ENCODE peak calls at places on chromosomes 4 and X, in eight cellular contexts. One of them, this sample, is unnamed.

GRCh38 chr4:105433421-105433820 is 40.4 kb downstream of the PPA2 start:
- DNase-seq in occipital lobe: no peak
- DNase-seq in KG1: no peak
- DNase-seq in GM19239: no peak
- DNase-seq in EH: no peak
- DNase-seq in RWPE1: no peak
- DNase-seq in mucosa of descending colon: no peak
- DNase-seq in CD8-positive, alpha-beta T cell: no peak
- DNase-seq in this sample: no peak

GRCh38 chr4:110014233-110014632 is 101.5 kb downstream of the EGF start:
- DNase-seq in occipital lobe: no peak
- DNase-seq in KG1: no peak
- DNase-seq in GM19239: no peak
- DNase-seq in EH: no peak
- DNase-seq in RWPE1: no peak
- DNase-seq in mucosa of descending colon: no peak
- DNase-seq in CD8-positive, alpha-beta T cell: no peak
- DNase-seq in this sample: no peak

GRCh38 chr4:75232546-75232945 is 281.7 kb downstream of the RCHY1 start:
- DNase-seq in occipital lobe: no peak
- DNase-seq in KG1: no peak
- DNase-seq in GM19239: no peak
- DNase-seq in EH: no peak
- DNase-seq in RWPE1: no peak
- DNase-seq in mucosa of descending colon: no peak
- DNase-seq in CD8-positive, alpha-beta T cell: no peak
- DNase-seq in this sample: no peak

GRCh38 chr4:116942315-116942714 is 143.1 kb downstream of the TRAM1L1 start:
- DNase-seq in occipital lobe: no peak
- DNase-seq in KG1: no peak
- DNase-seq in GM19239: no peak
- DNase-seq in EH: no peak
- DNase-seq in RWPE1: no peak
- DNase-seq in mucosa of descending colon: no peak
- DNase-seq in CD8-positive, alpha-beta T cell: no peak
- DNase-seq in this sample: no peak

GRCh38 chr4:169243808-169244207 is 26.9 kb downstream of the SH3RF1 start:
- DNase-seq in occipital lobe: no peak
- DNase-seq in KG1: no peak
- DNase-seq in GM19239: no peak
- DNase-seq in EH: peak
- DNase-seq in RWPE1: no peak
- DNase-seq in mucosa of descending colon: no peak
- DNase-seq in CD8-positive, alpha-beta T cell: no peak
- DNase-seq in this sample: no peak

GRCh38 chr4:98572697-98573096 is 85.7 kb downstream of the TSPAN5 start:
- DNase-seq in occipital lobe: no peak
- DNase-seq in KG1: no peak
- DNase-seq in GM19239: no peak
- DNase-seq in EH: peak
- DNase-seq in RWPE1: no peak
- DNase-seq in mucosa of descending colon: no peak
- DNase-seq in CD8-positive, alpha-beta T cell: no peak
- DNase-seq in this sample: peak

GRCh38 chr4:183141997-183142396 is 42.9 kb downstream of the WWC2 start:
- DNase-seq in occipital lobe: no peak
- DNase-seq in KG1: no peak
- DNase-seq in GM19239: no peak
- DNase-seq in EH: no peak
- DNase-seq in RWPE1: no peak
- DNase-seq in mucosa of descending colon: no peak
- DNase-seq in CD8-positive, alpha-beta T cell: no peak
- DNase-seq in this sample: peak

GRCh38 chr4:48905363-48906015 is 1.1 kb downstream of the OCIAD2 start:
- DNase-seq in occipital lobe: no peak
- DNase-seq in KG1: no peak
- DNase-seq in GM19239: no peak
- DNase-seq in EH: peak
- DNase-seq in RWPE1: peak
- DNase-seq in mucosa of descending colon: peak
- DNase-seq in CD8-positive, alpha-beta T cell: no peak
- DNase-seq in this sample: peak

GRCh38 chr4:7198440-7199128 is 6.2 kb downstream of the SORCS2 start:
- DNase-seq in occipital lobe: no peak
- DNase-seq in KG1: no peak
- DNase-seq in GM19239: no peak
- DNase-seq in EH: no peak
- DNase-seq in RWPE1: no peak
- DNase-seq in mucosa of descending colon: no peak
- DNase-seq in CD8-positive, alpha-beta T cell: no peak
- DNase-seq in this sample: no peak

GRCh38 chrX:139982856-139983255 is 17.5 kb upstream of the CXorf66 start:
- DNase-seq in occipital lobe: no peak
- DNase-seq in KG1: no peak
- DNase-seq in GM19239: no peak
- DNase-seq in EH: no peak
- DNase-seq in RWPE1: no peak
- DNase-seq in mucosa of descending colon: no peak
- DNase-seq in CD8-positive, alpha-beta T cell: no peak
- DNase-seq in this sample: no peak

GRCh38 chrX:18146009-18146408 is 74.7 kb downstream of the BEND2 start:
- DNase-seq in occipital lobe: no peak
- DNase-seq in KG1: no peak
- DNase-seq in GM19239: no peak
- DNase-seq in EH: no peak
- DNase-seq in RWPE1: no peak
- DNase-seq in mucosa of descending colon: no peak
- DNase-seq in CD8-positive, alpha-beta T cell: no peak
- DNase-seq in this sample: no peak

GRCh38 chr4:80265571-80266266 is 745 bp upstream of the FGF5 start:
- DNase-seq in occipital lobe: no peak
- DNase-seq in KG1: no peak
- DNase-seq in GM19239: no peak
- DNase-seq in EH: peak
- DNase-seq in RWPE1: peak
- DNase-seq in mucosa of descending colon: no peak
- DNase-seq in CD8-positive, alpha-beta T cell: no peak
- DNase-seq in this sample: peak

GRCh38 chr4:140238353-140239041 is 84.5 kb upstream of the MAML3 start:
- DNase-seq in occipital lobe: no peak
- DNase-seq in KG1: no peak
- DNase-seq in GM19239: no peak
- DNase-seq in EH: peak
- DNase-seq in RWPE1: peak
- DNase-seq in mucosa of descending colon: peak
- DNase-seq in CD8-positive, alpha-beta T cell: no peak
- DNase-seq in this sample: no peak

GRCh38 chrX:98398542-98398941 is 1514.8 kb downstream of the RPA4 start:
- DNase-seq in occipital lobe: no peak
- DNase-seq in KG1: no peak
- DNase-seq in GM19239: no peak
- DNase-seq in EH: no peak
- DNase-seq in RWPE1: no peak
- DNase-seq in mucosa of descending colon: no peak
- DNase-seq in CD8-positive, alpha-beta T cell: no peak
- DNase-seq in this sample: no peak

GRCh38 chr4:52912608-52913007 is 50.5 kb downstream of the RASL11B start:
- DNase-seq in occipital lobe: no peak
- DNase-seq in KG1: no peak
- DNase-seq in GM19239: no peak
- DNase-seq in EH: peak
- DNase-seq in RWPE1: no peak
- DNase-seq in mucosa of descending colon: no peak
- DNase-seq in CD8-positive, alpha-beta T cell: no peak
- DNase-seq in this sample: no peak

GRCh38 chrX:47877327-47877726 is 40.6 kb downstream of the ZNF81 start:
- DNase-seq in occipital lobe: no peak
- DNase-seq in KG1: no peak
- DNase-seq in GM19239: no peak
- DNase-seq in EH: peak
- DNase-seq in RWPE1: no peak
- DNase-seq in mucosa of descending colon: no peak
- DNase-seq in CD8-positive, alpha-beta T cell: no peak
- DNase-seq in this sample: no peak

GRCh38 chrX:49192722-49193328 is 6.7 kb upstream of the PRICKLE3 start:
- DNase-seq in occipital lobe: no peak
- DNase-seq in KG1: no peak
- DNase-seq in GM19239: no peak
- DNase-seq in EH: peak
- DNase-seq in RWPE1: no peak
- DNase-seq in mucosa of descending colon: no peak
- DNase-seq in CD8-positive, alpha-beta T cell: peak
- DNase-seq in this sample: peak

GRCh38 chr4:24576276-24576675 is 8.1 kb downstream of the DHX15 start:
- DNase-seq in occipital lobe: no peak
- DNase-seq in KG1: no peak
- DNase-seq in GM19239: no peak
- DNase-seq in EH: no peak
- DNase-seq in RWPE1: no peak
- DNase-seq in mucosa of descending colon: no peak
- DNase-seq in CD8-positive, alpha-beta T cell: no peak
- DNase-seq in this sample: no peak

GRCh38 chrX:120801426-120801825 is 74.2 kb downstream of the CT47B1 start:
- DNase-seq in occipital lobe: no peak
- DNase-seq in KG1: no peak
- DNase-seq in GM19239: no peak
- DNase-seq in EH: no peak
- DNase-seq in RWPE1: no peak
- DNase-seq in mucosa of descending colon: no peak
- DNase-seq in CD8-positive, alpha-beta T cell: no peak
- DNase-seq in this sample: no peak

GRCh38 chr4:2301221-2301642 is 39.3 kb upstream of the MXD4 start:
- DNase-seq in occipital lobe: no peak
- DNase-seq in KG1: no peak
- DNase-seq in GM19239: no peak
- DNase-seq in EH: no peak
- DNase-seq in RWPE1: no peak
- DNase-seq in mucosa of descending colon: no peak
- DNase-seq in CD8-positive, alpha-beta T cell: no peak
- DNase-seq in this sample: no peak

GRCh38 chr4:118224239-118224829 is 128.5 kb downstream of the PRSS12 start:
- DNase-seq in occipital lobe: no peak
- DNase-seq in KG1: no peak
- DNase-seq in GM19239: no peak
- DNase-seq in EH: peak
- DNase-seq in RWPE1: peak
- DNase-seq in mucosa of descending colon: no peak
- DNase-seq in CD8-positive, alpha-beta T cell: no peak
- DNase-seq in this sample: peak

GRCh38 chr4:107665001-107665400 is 55.0 kb downstream of the PAPSS1 start:
- DNase-seq in occipital lobe: no peak
- DNase-seq in KG1: no peak
- DNase-seq in GM19239: no peak
- DNase-seq in EH: peak
- DNase-seq in RWPE1: no peak
- DNase-seq in mucosa of descending colon: no peak
- DNase-seq in CD8-positive, alpha-beta T cell: no peak
- DNase-seq in this sample: no peak

GRCh38 chrX:37060999-37061398 is 52.8 kb downstream of the FAM47C start:
- DNase-seq in occipital lobe: no peak
- DNase-seq in KG1: peak
- DNase-seq in GM19239: no peak
- DNase-seq in EH: peak
- DNase-seq in RWPE1: peak
- DNase-seq in mucosa of descending colon: no peak
- DNase-seq in CD8-positive, alpha-beta T cell: no peak
- DNase-seq in this sample: peak

GRCh38 chr4:147518846-147519767 is 38.2 kb downstream of the EDNRA start:
- DNase-seq in occipital lobe: peak
- DNase-seq in KG1: no peak
- DNase-seq in GM19239: peak
- DNase-seq in EH: peak
- DNase-seq in RWPE1: peak
- DNase-seq in mucosa of descending colon: peak
- DNase-seq in CD8-positive, alpha-beta T cell: peak
- DNase-seq in this sample: peak

GRCh38 chrX:9195199-9195880 is 161.4 kb upstream of the FAM9B start:
- DNase-seq in occipital lobe: no peak
- DNase-seq in KG1: no peak
- DNase-seq in GM19239: no peak
- DNase-seq in EH: no peak
- DNase-seq in RWPE1: no peak
- DNase-seq in mucosa of descending colon: no peak
- DNase-seq in CD8-positive, alpha-beta T cell: peak
- DNase-seq in this sample: no peak

GRCh38 chr4:57110635-57111546 is 706 bp upstream of the IGFBP7 start:
- DNase-seq in occipital lobe: peak
- DNase-seq in KG1: peak
- DNase-seq in GM19239: peak
- DNase-seq in EH: peak
- DNase-seq in RWPE1: peak
- DNase-seq in mucosa of descending colon: peak
- DNase-seq in CD8-positive, alpha-beta T cell: no peak
- DNase-seq in this sample: no peak

GRCh38 chr4:88104902-88105610 is 53.4 kb downstream of the ABCG2 start:
- DNase-seq in occipital lobe: no peak
- DNase-seq in KG1: no peak
- DNase-seq in GM19239: no peak
- DNase-seq in EH: peak
- DNase-seq in RWPE1: peak
- DNase-seq in mucosa of descending colon: no peak
- DNase-seq in CD8-positive, alpha-beta T cell: no peak
- DNase-seq in this sample: peak

GRCh38 chr4:184380707-184381106 is 93.6 kb downstream of the IRF2 start:
- DNase-seq in occipital lobe: no peak
- DNase-seq in KG1: no peak
- DNase-seq in GM19239: no peak
- DNase-seq in EH: no peak
- DNase-seq in RWPE1: no peak
- DNase-seq in mucosa of descending colon: no peak
- DNase-seq in CD8-positive, alpha-beta T cell: no peak
- DNase-seq in this sample: no peak

GRCh38 chr4:39043058-39043696 is 11.0 kb upstream of the TMEM156 start:
- DNase-seq in occipital lobe: no peak
- DNase-seq in KG1: no peak
- DNase-seq in GM19239: no peak
- DNase-seq in EH: peak
- DNase-seq in RWPE1: peak
- DNase-seq in mucosa of descending colon: no peak
- DNase-seq in CD8-positive, alpha-beta T cell: no peak
- DNase-seq in this sample: peak

GRCh38 chrX:13110427-13111324 is 66.3 kb upstream of the FAM9C start:
- DNase-seq in occipital lobe: no peak
- DNase-seq in KG1: no peak
- DNase-seq in GM19239: no peak
- DNase-seq in EH: peak
- DNase-seq in RWPE1: peak
- DNase-seq in mucosa of descending colon: no peak
- DNase-seq in CD8-positive, alpha-beta T cell: no peak
- DNase-seq in this sample: peak

GRCh38 chr4:158176776-158177175 is 4.0 kb upstream of the GASK1B start:
- DNase-seq in occipital lobe: no peak
- DNase-seq in KG1: no peak
- DNase-seq in GM19239: no peak
- DNase-seq in EH: no peak
- DNase-seq in RWPE1: no peak
- DNase-seq in mucosa of descending colon: no peak
- DNase-seq in CD8-positive, alpha-beta T cell: no peak
- DNase-seq in this sample: peak

GRCh38 chrX:71621644-71622346 is 3.5 kb upstream of the CXCR3 start:
- DNase-seq in occipital lobe: no peak
- DNase-seq in KG1: no peak
- DNase-seq in GM19239: no peak
- DNase-seq in EH: peak
- DNase-seq in RWPE1: no peak
- DNase-seq in mucosa of descending colon: peak
- DNase-seq in CD8-positive, alpha-beta T cell: no peak
- DNase-seq in this sample: no peak

GRCh38 chr4:60857354-60857753 is 342.8 kb upstream of the ADGRL3 start:
- DNase-seq in occipital lobe: no peak
- DNase-seq in KG1: no peak
- DNase-seq in GM19239: no peak
- DNase-seq in EH: no peak
- DNase-seq in RWPE1: no peak
- DNase-seq in mucosa of descending colon: no peak
- DNase-seq in CD8-positive, alpha-beta T cell: no peak
- DNase-seq in this sample: no peak

GRCh38 chr4:184757810-184758209 is 23.9 kb upstream of the CENPU start:
- DNase-seq in occipital lobe: no peak
- DNase-seq in KG1: no peak
- DNase-seq in GM19239: no peak
- DNase-seq in EH: no peak
- DNase-seq in RWPE1: no peak
- DNase-seq in mucosa of descending colon: no peak
- DNase-seq in CD8-positive, alpha-beta T cell: no peak
- DNase-seq in this sample: no peak

This sample was measured in PC-3.